ENCODE peak calls at places on chromosomes 11 and 22, in eight cellular contexts. J, Q, V, K, E, I, S and U are unnamed samples.
A peak's percentile ranks its signal among the peaks of the same experiment; 100 is the strongest.

GRCh38 chr11:49208006-49208721 is at the start of gene FOLH1:
- DNase-seq in Q (no peak), E (no peak), J (no peak), I (no peak), S (no peak), K (no peak), V (peak; percentile 2), U (no peak)

GRCh38 chr11:95057959-95058358 is 8.7 kb downstream of the KDM4F start:
- DNase-seq in I (no peak), K (no peak), V (no peak), S (peak; percentile 53), E (no peak), J (no peak), Q (no peak), U (no peak)

GRCh38 chr11:126748097-126748756 is 252.3 kb downstream of the KIRREL3 start:
- DNase-seq in V (no peak), S (no peak), I (no peak), E (no peak), J (no peak), Q (no peak), K (no peak), U (no peak)

GRCh38 chr11:23866641-23867040 is 630.2 kb upstream of the LUZP2 start:
- DNase-seq in J (no peak), Q (no peak), S (no peak), V (no peak), K (no peak), E (no peak), I (no peak), U (no peak)

GRCh38 chr11:84381666-84382065 is 1095.5 kb upstream of the CCDC90B start:
- DNase-seq in I (no peak), S (no peak), Q (no peak), E (no peak), K (no peak), V (no peak), J (no peak), U (no peak)

GRCh38 chr11:20962581-20962980 is 293.2 kb downstream of the NELL1 start:
- DNase-seq in S (peak; percentile 47), Q (no peak), J (no peak), K (no peak), V (no peak), E (no peak), I (no peak), U (no peak)

GRCh38 chr11:122642472-122642922 is 13.0 kb upstream of the UBASH3B start:
- DNase-seq in J (no peak), Q (no peak), I (no peak), K (no peak), S (no peak), E (peak; percentile 94), V (no peak), U (no peak)

GRCh38 chr11:27837895-27838563 is 137.8 kb upstream of the BDNF start:
- DNase-seq in V (no peak), E (no peak), J (no peak), I (no peak), Q (no peak), K (no peak), S (peak; percentile 26), U (no peak)

GRCh38 chr22:27124336-27125023 is 467.1 kb downstream of the MIAT start:
- DNase-seq in E (no peak), I (no peak), Q (no peak), J (no peak), S (no peak), V (no peak), K (peak; percentile 23), U (no peak)

GRCh38 chr11:27468643-27469332 is 3.8 kb downstream of the LGR4 start:
- DNase-seq in S (no peak), E (no peak), K (no peak), Q (no peak), V (no peak), I (no peak), J (no peak), U (no peak)

GRCh38 chr11:104146421-104146820 is 17.5 kb downstream of the PDGFD start:
- DNase-seq in I (no peak), S (no peak), Q (no peak), E (no peak), V (no peak), K (no peak), J (no peak), U (no peak)

GRCh38 chr22:17444204-17444504 is 74.9 kb downstream of the CECR2 start:
- DNase-seq in Q (no peak), S (no peak), I (no peak), K (no peak), E (no peak), V (no peak), J (no peak), U (no peak)

GRCh38 chr22:41911292-41911611 is 3.6 kb downstream of the SHISA8 start:
- DNase-seq in E (no peak), K (no peak), J (no peak), Q (no peak), V (no peak), I (no peak), S (no peak), U (no peak)

GRCh38 chr22:41912338-41913039 is 2.4 kb downstream of the SHISA8 start:
- DNase-seq in J (no peak), K (no peak), S (no peak), E (no peak), V (no peak), I (no peak), Q (no peak), U (no peak)

GRCh38 chr22:41909290-41910049 is 5.4 kb downstream of the SHISA8 start:
- DNase-seq in S (no peak), J (no peak), Q (no peak), E (no peak), V (no peak), K (no peak), I (no peak), U (no peak)

GRCh38 chr22:41910050-41910598 is 4.8 kb downstream of the SHISA8 start:
- DNase-seq in J (no peak), K (no peak), E (no peak), S (no peak), V (no peak), I (no peak), Q (no peak), U (no peak)

DNA sequence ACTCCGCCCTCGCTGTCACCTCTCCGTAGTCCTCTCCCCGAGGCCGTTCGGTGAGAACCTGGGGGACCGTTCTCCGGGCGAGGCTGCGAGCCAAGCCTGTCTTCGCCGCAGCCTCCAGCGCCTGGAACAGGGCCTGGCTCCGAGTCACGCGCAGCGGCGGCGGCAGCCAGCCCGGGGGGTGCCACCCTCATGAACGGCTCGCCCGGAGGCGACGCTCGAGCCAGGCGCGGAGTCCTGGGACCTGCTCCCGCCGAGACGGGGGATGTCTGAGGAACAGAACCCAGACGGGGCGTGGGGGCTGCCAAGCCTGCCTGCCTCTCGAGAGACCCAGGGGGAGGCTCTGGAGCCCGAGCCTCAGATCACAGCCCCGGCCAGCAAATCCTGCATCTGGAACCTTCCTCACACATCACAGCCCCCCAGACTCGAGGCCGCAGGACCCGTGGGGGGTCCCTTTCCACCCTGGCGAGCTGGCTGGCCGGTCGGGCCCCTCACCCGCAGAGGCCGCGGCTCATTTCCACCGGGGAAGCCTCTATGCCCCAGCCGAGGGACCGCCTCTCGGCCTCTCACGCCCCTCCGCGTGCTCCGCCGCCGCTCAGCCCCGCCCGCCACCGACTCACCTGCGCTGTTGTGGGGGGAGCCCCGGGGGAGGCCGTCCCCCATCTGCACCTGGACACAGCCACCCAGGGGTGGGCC is 4.1 kb downstream of the SHISA8 start:
- DNase-seq in Q (peak; percentile 61), I (no peak), E (no peak), K (no peak), V (no peak), J (no peak), S (no peak), U (no peak)
- H3K4me3 ChIP-seq in Q (peak overlapping the region; percentile 49), I (peak overlapping the region; percentile 41), E (peak overlapping the region; percentile 52), K (peak overlapping the region; percentile 41), V (no peak overlapping the region), J (no peak overlapping the region), S (peak overlapping the region; percentile 45), U (peak overlapping the region; percentile 40)

GRCh38 chr11:116776522-116776984 is 3.8 kb upstream of the BUD13 start:
- DNase-seq in J (no peak), E (no peak), K (no peak), S (no peak), V (peak; percentile 58), I (no peak), Q (no peak), U (no peak)

GRCh38 chr11:116775975-116776374 is 3.2 kb upstream of the BUD13 start:
- DNase-seq in J (no peak), V (no peak), E (no peak), Q (no peak), S (no peak), I (no peak), K (no peak), U (no peak)

GRCh38 chr11:116772443-116773202 is at the start of gene BUD13:
- DNase-seq in J (peak; percentile 50), E (peak; percentile 78), I (peak; percentile 94), V (peak; percentile 92), K (peak; percentile 94), S (peak; percentile 96), Q (peak; percentile 92), U (no peak)

GRCh38 chr11:116773203-116774112 is 671 bp upstream of the BUD13 start:
- DNase-seq in K (no peak), I (no peak), V (no peak), Q (no peak), E (no peak), S (no peak), J (no peak), U (no peak)

GRCh38 chr11:116774661-116775060 is 1.9 kb upstream of the BUD13 start:
- DNase-seq in J (no peak), I (no peak), V (no peak), Q (no peak), E (no peak), S (no peak), K (no peak), U (no peak)
- TF ChIP-seq POLR2AphosphoS5 in J (peak; percentile 21), I (no peak), V (no peak), Q (no peak), E (no peak), S (no peak), K (no peak), U (no peak)

GRCh38 chr11:118607401-118608267 is at the start of gene PHLDB1:
- DNase-seq in J (no peak), S (no peak), E (peak; percentile 45), K (peak; percentile 58), Q (peak; percentile 46), I (no peak), V (peak; percentile 79), U (no peak)
- TF ChIP-seq CTCF in J (peak; percentile 26), S (peak; percentile 58), E (peak; percentile 72), K (peak; percentile 49), Q (no peak), I (peak; percentile 35), V (peak; percentile 79), U (no peak)

GRCh38 chr22:36198482-36198881 is 3.1 kb downstream of the APOL4 start:
- DNase-seq in Q (no peak), V (no peak), S (no peak), J (no peak), I (no peak), K (no peak), E (no peak), U (no peak)

GRCh38 chr22:36204001-36204640 is 2.5 kb upstream of the APOL4 start:
- DNase-seq in Q (no peak), I (no peak), J (no peak), S (no peak), K (no peak), V (no peak), E (no peak), U (no peak)

GRCh38 chr22:36204641-36205032 is 3.0 kb upstream of the APOL4 start:
- DNase-seq in S (no peak), V (no peak), E (peak; percentile 15), I (no peak), Q (peak; percentile 63), K (peak; percentile 53), J (no peak), U (no peak)

GRCh38 chr22:36198936-36199616 is 2.5 kb downstream of the APOL4 start:
- DNase-seq in J (no peak), Q (no peak), V (no peak), I (no peak), E (peak; percentile 24), S (no peak), K (no peak), U (peak; percentile 85)

GRCh38 chr22:36201630-36202312 is at the start of gene APOL4:
- DNase-seq in E (no peak), S (no peak), V (peak; percentile 82), Q (peak; percentile 70), J (no peak), I (peak; percentile 92), K (peak; percentile 66), U (no peak)
- H3K4me3 ChIP-seq in E (peak within 1 kb of the TSS; percentile 56), S (peak within 1 kb of the TSS; percentile 35), V (peak within 1 kb of the TSS; percentile 35), Q (peak within 1 kb of the TSS; percentile 41), J (no peak within 1 kb of the TSS), I (peak within 1 kb of the TSS; percentile 28), K (no peak within 1 kb of the TSS), U (no peak within 1 kb of the TSS)